ENCODE peak calls at places on chromosomes 3 and 15, in five cellular contexts. One of them, this sample, is unnamed.

GRCh38 chr3:18806633-18807032 is 341.7 kb upstream of the KCNH8 start:
- DNase-seq in progenitor cell of endocrine pancreas: no peak
- DNase-seq in skeletal muscle cell: no peak
- DNase-seq in H1: no peak
- DNase-seq in nephron progenitor cell: no peak
- DNase-seq in this sample: no peak

GRCh38 chr15:28125673-28126651 is 26.8 kb upstream of the OCA2 start:
- DNase-seq in nephron progenitor cell: no peak
- DNase-seq in progenitor cell of endocrine pancreas: no peak
- DNase-seq in H1: no peak
- DNase-seq in skeletal muscle cell: no peak
- DNase-seq in this sample: peak

GRCh38 chr3:132983143-132983770 is 54.9 kb upstream of the TMEM108 start:
- DNase-seq in H1: no peak
- DNase-seq in progenitor cell of endocrine pancreas: no peak
- DNase-seq in nephron progenitor cell: no peak
- DNase-seq in skeletal muscle cell: no peak
- DNase-seq in this sample: no peak

GRCh38 chr3:46950661-46951241 is 25.8 kb downstream of the CCDC12 start:
- DNase-seq in nephron progenitor cell: no peak
- DNase-seq in H1: no peak
- DNase-seq in progenitor cell of endocrine pancreas: no peak
- DNase-seq in skeletal muscle cell: no peak
- DNase-seq in this sample: no peak

GRCh38 chr3:126342211-126342610 is 15.0 kb downstream of the KLF15 start:
- DNase-seq in H1: peak
- DNase-seq in progenitor cell of endocrine pancreas: no peak
- DNase-seq in skeletal muscle cell: no peak
- DNase-seq in nephron progenitor cell: no peak
- DNase-seq in this sample: no peak

GRCh38 chr15:70036585-70037343 is 61.0 kb downstream of the TLE3 start:
- DNase-seq in progenitor cell of endocrine pancreas: no peak
- DNase-seq in nephron progenitor cell: no peak
- DNase-seq in skeletal muscle cell: no peak
- DNase-seq in H1: no peak
- DNase-seq in this sample: no peak

GRCh38 chr3:182259579-182259978 is 533.7 kb upstream of the ATP11B start:
- DNase-seq in progenitor cell of endocrine pancreas: no peak
- DNase-seq in H1: peak
- DNase-seq in skeletal muscle cell: no peak
- DNase-seq in nephron progenitor cell: peak
- DNase-seq in this sample: peak

GRCh38 chr15:62497356-62497755 is 332.3 kb upstream of the C2CD4B start:
- DNase-seq in skeletal muscle cell: no peak
- DNase-seq in progenitor cell of endocrine pancreas: no peak
- DNase-seq in H1: no peak
- DNase-seq in nephron progenitor cell: no peak
- DNase-seq in this sample: no peak

GRCh38 chr15:25727867-25728600 is 135.1 kb downstream of the ATP10A start:
- DNase-seq in skeletal muscle cell: no peak
- DNase-seq in progenitor cell of endocrine pancreas: no peak
- DNase-seq in H1: peak
- DNase-seq in nephron progenitor cell: no peak
- DNase-seq in this sample: no peak

GRCh38 chr15:70976856-70977255 is 84.2 kb downstream of the LRRC49 start:
- DNase-seq in skeletal muscle cell: peak
- DNase-seq in nephron progenitor cell: no peak
- DNase-seq in progenitor cell of endocrine pancreas: no peak
- DNase-seq in H1: no peak
- DNase-seq in this sample: no peak

GRCh38 chr15:97692317-97693015 is 268.0 kb upstream of the ARRDC4 start:
- DNase-seq in nephron progenitor cell: no peak
- DNase-seq in H1: no peak
- DNase-seq in skeletal muscle cell: no peak
- DNase-seq in progenitor cell of endocrine pancreas: no peak
- DNase-seq in this sample: no peak

GRCh38 chr3:109071349-109072142 is 46.4 kb downstream of the MORC1 start:
- DNase-seq in progenitor cell of endocrine pancreas: no peak
- DNase-seq in skeletal muscle cell: no peak
- DNase-seq in H1: no peak
- DNase-seq in nephron progenitor cell: no peak
- DNase-seq in this sample: no peak